ENCODE peak calls at places on chromosomes 2 and 18, in eight cellular contexts. F is PC-9, T is IMR-90, U is hepatocyte, N is OCI-LY7, K is lower lobe of right lung, C is NT2/D1, G is body of pancreas. Y is an unnamed sample.

GRCh38 chr18:75215663-75216062 is 5.1 kb downstream of the TSHZ1 start:
- DNase-seq in N (no peak), G (no peak), K (no peak), T (no peak), C (no peak), U (no peak), F (no peak), Y (no peak)

GRCh38 chr2:14180333-14180732 is 452.2 kb upstream of the LRATD1 start:
- DNase-seq in U (no peak), F (no peak), C (no peak), N (no peak), K (no peak), G (no peak), T (no peak), Y (no peak)

GRCh38 chr2:241064008-241064801 is 37.9 kb downstream of the MTERF4 start:
- DNase-seq in F (peak), G (peak), C (no peak), T (no peak), K (peak), N (no peak), U (peak), Y (no peak)

GRCh38 chr2:129910446-129911362 is 68.8 kb upstream of the RAB6C start:
- DNase-seq in F (no peak), G (no peak), T (no peak), C (no peak), N (no peak), U (no peak), K (no peak), Y (no peak)

GRCh38 chr2:32832821-32833220 is 113.9 kb upstream of the LTBP1 start:
- DNase-seq in N (no peak), F (peak), C (peak), G (no peak), T (peak), K (no peak), U (no peak), Y (no peak)

GRCh38 chr2:189829092-189829843 is 45.0 kb downstream of the PMS1 start:
- DNase-seq in U (no peak), N (no peak), F (no peak), C (no peak), G (no peak), K (no peak), T (peak), Y (no peak)

GRCh38 chr18:36688020-36688965 is 140.5 kb downstream of the TPGS2 start:
- DNase-seq in F (peak), T (peak), U (peak), N (peak), G (peak), C (peak), K (no peak), Y (peak)

GRCh38 chr2:3482363-3482821 is 36.9 kb downstream of the ADI1 start:
- DNase-seq in F (no peak), K (no peak), C (no peak), T (no peak), G (no peak), U (no peak), N (no peak), Y (no peak)

GRCh38 chr2:120395686-120396518 is 50.0 kb downstream of the INHBB start:
- DNase-seq in U (peak), G (peak), C (no peak), T (no peak), K (no peak), F (peak), N (no peak), Y (no peak)

GRCh38 chr2:206984206-206984605 is 44.9 kb downstream of the CPO start:
- DNase-seq in G (no peak), U (no peak), T (peak), F (no peak), K (no peak), N (no peak), C (no peak), Y (no peak)

GRCh38 chr2:71453404-71454220 is at the start of gene DYSF:
- DNase-seq in K (peak), F (peak), U (peak), G (peak), C (peak), N (no peak), T (peak), Y (no peak)

GRCh38 chr2:23782647-23783046 is 144.3 kb downstream of the ATAD2B start:
- DNase-seq in F (no peak), G (no peak), N (no peak), T (no peak), C (no peak), U (no peak), K (no peak), Y (no peak)

GRCh38 chr2:241272722-241273551 is 42.5 kb downstream of the HDLBP start:
- DNase-seq in U (peak), G (peak), F (peak), K (peak), N (no peak), T (peak), C (no peak), Y (no peak)

GRCh38 chr2:134683561-134684112 is 35.2 kb downstream of the TMEM163 start:
- DNase-seq in C (no peak), K (no peak), F (peak), N (no peak), G (peak), T (no peak), U (peak), Y (no peak)

DNA sequence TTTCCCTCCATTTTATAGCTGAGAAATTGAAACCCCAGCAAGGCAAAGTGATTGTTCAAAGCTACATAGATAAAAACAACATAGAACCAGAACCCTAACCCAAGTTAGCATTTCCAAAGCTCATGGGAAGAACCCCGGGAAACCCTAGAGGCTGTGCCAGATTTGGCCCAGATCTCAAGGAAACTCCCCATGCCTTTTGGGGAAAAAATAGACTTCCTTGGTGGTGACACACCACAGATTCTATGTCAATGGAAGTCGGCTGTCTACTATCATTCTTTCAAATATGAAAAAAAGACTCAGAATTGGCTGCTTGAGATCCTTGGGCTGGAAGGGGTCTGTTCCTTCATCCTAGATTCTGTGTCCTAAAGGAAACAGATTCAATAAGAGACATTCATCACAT is 8.4 kb downstream of the COL6A3 start:
- DNase-seq in U (no peak), N (no peak), K (no peak), T (peak), F (no peak), G (no peak), C (no peak), Y (no peak)
- H3K4me3 ChIP-seq in U (no peak), N (no peak), K (no peak), T (no peak), F (no peak), G (no peak), C (no peak), Y (no peak)

DNA sequence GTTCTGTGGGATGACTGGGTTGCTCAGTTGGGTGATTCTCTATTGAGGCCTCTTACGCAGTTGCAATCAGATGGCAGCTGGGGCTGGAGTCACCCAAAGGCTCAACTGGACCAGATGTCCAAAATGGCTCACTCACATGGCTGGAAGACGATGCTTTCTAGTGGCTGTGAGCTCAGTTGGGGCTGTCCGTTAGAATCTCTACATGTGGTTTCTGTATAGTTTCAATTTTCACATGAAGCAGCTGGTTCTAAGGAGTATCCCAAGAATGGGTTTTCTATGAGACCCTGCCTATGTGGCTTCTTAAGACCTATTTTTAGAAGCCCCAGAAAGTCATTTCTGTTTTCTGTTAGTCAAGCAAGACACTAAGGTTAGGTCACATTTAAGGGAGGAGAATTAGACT is 4.4 kb downstream of the XRCC5 start:
- DNase-seq in F (no peak), N (peak), G (no peak), T (no peak), U (no peak), K (no peak), C (no peak), Y (no peak)
- H3K4me3 ChIP-seq in F (no peak), N (no peak), G (no peak), T (no peak), U (no peak), K (no peak), C (no peak), Y (no peak)

DNA sequence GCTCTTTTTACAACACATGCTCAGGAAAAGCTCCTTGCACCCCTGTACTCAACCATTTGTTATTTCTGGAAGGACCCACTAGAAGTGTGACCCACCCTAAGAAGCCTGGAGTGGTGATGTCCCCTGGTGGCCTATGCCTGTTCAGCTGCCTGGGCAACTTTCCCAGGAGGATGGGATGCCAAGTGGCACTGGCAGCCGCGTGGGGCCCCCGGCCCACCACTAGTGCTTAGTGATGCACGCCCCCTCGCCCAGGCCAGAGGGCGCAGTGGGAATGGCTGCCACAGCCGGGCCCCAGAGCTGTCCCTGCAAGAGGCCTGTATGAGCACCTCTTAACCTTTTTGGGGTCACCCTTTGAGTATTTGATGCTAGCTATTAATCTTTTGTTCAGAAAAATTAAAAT is 18.1 kb downstream of the IMPA2 start:
- DNase-seq in U (no peak), G (peak), F (no peak), N (no peak), T (no peak), K (peak), C (no peak), Y (no peak)
- H3K4me3 ChIP-seq in U (no peak), G (no peak), F (no peak), N (no peak), T (no peak), K (no peak), C (no peak), Y (no peak)

GRCh38 chr2:25980951-25981350 is 1.3 kb downstream of the KIF3C start:
- DNase-seq in N (no peak), K (no peak), G (no peak), U (no peak), F (no peak), T (no peak), C (no peak), Y (no peak)

GRCh38 chr2:25982273-25982967 is at the start of gene KIF3C:
- DNase-seq in T (peak), K (peak), N (peak), U (peak), F (peak), C (peak), G (peak), Y (peak)

GRCh38 chr2:25979006-25979405 is 3.3 kb downstream of the KIF3C start:
- DNase-seq in U (no peak), G (no peak), F (no peak), N (no peak), K (no peak), T (no peak), C (no peak), Y (no peak)

GRCh38 chr2:25981596-25982272 is 563 bp downstream of the KIF3C start:
- DNase-seq in K (no peak), F (no peak), G (no peak), T (no peak), N (peak), U (peak), C (no peak), Y (no peak)

GRCh38 chr2:25980076-25980887 is 2.0 kb downstream of the KIF3C start:
- DNase-seq in G (no peak), N (no peak), F (no peak), U (no peak), T (no peak), K (no peak), C (no peak), Y (no peak)
- H3K4me3 ChIP-seq in G (no peak), N (no peak), F (peak), U (no peak), T (no peak), K (no peak), C (no peak), Y (no peak)

GRCh38 chr2:45000341-45000901 is 8.8 kb downstream of the SIX2 start:
- DNase-seq in F (no peak), K (no peak), U (no peak), T (no peak), N (no peak), C (no peak), G (no peak), Y (no peak)
- H3K4me3 ChIP-seq in F (no peak), K (peak), U (no peak), T (no peak), N (no peak), C (peak), G (no peak), Y (peak)

GRCh38 chr2:40463112-40463511 is 11.2 kb upstream of the SLC8A1 start:
- DNase-seq in C (no peak), U (no peak), K (no peak), T (no peak), F (no peak), G (no peak), N (no peak), Y (no peak)
- H3K4me3 ChIP-seq in C (no peak), U (no peak), K (no peak), T (no peak), F (no peak), G (no peak), N (no peak), Y (no peak)

GRCh38 chr2:8935984-8936383 is 67.5 kb downstream of the MBOAT2 start:
- DNase-seq in F (no peak), G (no peak), U (no peak), T (no peak), N (no peak), C (peak), K (no peak), Y (no peak)

GRCh38 chr2:8934338-8934737 is 69.1 kb downstream of the MBOAT2 start:
- DNase-seq in K (no peak), G (no peak), C (no peak), U (no peak), N (no peak), T (no peak), F (no peak), Y (no peak)

GRCh38 chr2:8938384-8938783 is 65.1 kb downstream of the MBOAT2 start:
- DNase-seq in T (no peak), C (no peak), U (no peak), K (no peak), F (no peak), G (no peak), N (no peak), Y (no peak)

GRCh38 chr2:8939486-8940114 is 63.9 kb downstream of the MBOAT2 start:
- DNase-seq in U (no peak), G (no peak), K (no peak), F (no peak), C (no peak), N (no peak), T (no peak), Y (no peak)
- H3K4me3 ChIP-seq in U (no peak), G (no peak), K (no peak), F (no peak), C (no peak), N (no peak), T (no peak), Y (no peak)

GRCh38 chr2:30234180-30234971 is 3.0 kb downstream of the LBH start:
- DNase-seq in K (no peak), F (peak), T (peak), C (no peak), U (peak), G (peak), N (no peak), Y (no peak)
- H3K4me3 ChIP-seq in K (peak), F (no peak), T (peak), C (no peak), U (peak), G (no peak), N (no peak), Y (no peak)

GRCh38 chr2:127217470-127218325 is 2.4 kb downstream of the CYP27C1 start:
- DNase-seq in F (peak), K (no peak), N (no peak), G (no peak), C (no peak), U (no peak), T (no peak), Y (no peak)

GRCh38 chr2:127220102-127220806 is at the start of gene CYP27C1:
- DNase-seq in N (no peak), T (no peak), G (no peak), K (no peak), U (peak), F (peak), C (no peak), Y (no peak)

GRCh38 chr2:127218843-127219715 is 1.0 kb downstream of the CYP27C1 start:
- DNase-seq in G (no peak), K (no peak), N (no peak), F (peak), T (no peak), C (no peak), U (peak), Y (no peak)

GRCh38 chr2:127220807-127221527 is 868 bp upstream of the CYP27C1 start:
- DNase-seq in U (peak), N (no peak), F (no peak), K (no peak), T (no peak), C (no peak), G (no peak), Y (no peak)

GRCh38 chr2:127219716-127220090 is 396 bp downstream of the CYP27C1 start:
- DNase-seq in G (no peak), U (peak), T (no peak), K (no peak), N (no peak), C (no peak), F (peak), Y (no peak)
- H3K4me3 ChIP-seq in G (peak), U (peak), T (peak), K (peak), N (no peak), C (peak), F (peak), Y (peak)

GRCh38 chr2:192194866-192195547 is at the start of gene TMEFF2:
- DNase-seq in N (no peak), U (peak), C (peak), T (peak), G (peak), F (no peak), K (peak), Y (peak)

GRCh38 chr2:192194065-192194865 is 468 bp downstream of the TMEFF2 start:
- DNase-seq in U (peak), F (no peak), T (peak), G (peak), K (peak), N (no peak), C (no peak), Y (no peak)

GRCh38 chr2:192196451-192197194 is 1.9 kb upstream of the TMEFF2 start:
- DNase-seq in U (no peak), N (no peak), K (no peak), G (no peak), T (no peak), C (no peak), F (no peak), Y (no peak)

GRCh38 chr2:192197387-192197786 is 2.7 kb upstream of the TMEFF2 start:
- DNase-seq in C (no peak), G (no peak), F (no peak), N (no peak), T (no peak), U (no peak), K (no peak), Y (no peak)

GRCh38 chr2:192195548-192196418 is 1.1 kb upstream of the TMEFF2 start:
- DNase-seq in N (no peak), T (peak), F (no peak), G (peak), U (peak), K (peak), C (peak), Y (no peak)
- H3K4me3 ChIP-seq in N (no peak), T (peak), F (no peak), G (peak), U (peak), K (peak), C (peak), Y (peak)

Y was measured in iPS DF 6.9.